ENCODE peak calls at places on chromosome 4, in eight cellular contexts. One of them, this sample, is unnamed.

GRCh38 chr4:54281060-54281781 is 52.1 kb downstream of the PDGFRA start:
- DNase-seq in AG10803: peak; percentile 99
- DNase-seq in fibroblast of pulmonary artery: peak; percentile 98
- DNase-seq in NCI-H345: no peak
- DNase-seq in DMS79 treated with DMSO at 0.1 percent for 48 hours: no peak
- DNase-seq in NCI-H748 treated with DMSO at 0.1 percent for 48 hours: no peak
- DNase-seq in GM10248: no peak
- DNase-seq in activated naive CD4-positive, alpha-beta T cell: no peak
- DNase-seq in this sample: no peak

GRCh38 chr4:127579821-127580220 is 52.9 kb upstream of the INTU start:
- DNase-seq in NCI-H345: no peak
- DNase-seq in NCI-H748 treated with DMSO at 0.1 percent for 48 hours: no peak
- DNase-seq in AG10803: no peak
- DNase-seq in activated naive CD4-positive, alpha-beta T cell: no peak
- DNase-seq in fibroblast of pulmonary artery: no peak
- DNase-seq in DMS79 treated with DMSO at 0.1 percent for 48 hours: no peak
- DNase-seq in GM10248: no peak
- DNase-seq in this sample: no peak

GRCh38 chr4:152516156-152516555 is 19.7 kb downstream of the FBXW7 start:
- DNase-seq in activated naive CD4-positive, alpha-beta T cell: no peak
- DNase-seq in NCI-H345: no peak
- DNase-seq in fibroblast of pulmonary artery: no peak
- DNase-seq in GM10248: no peak
- DNase-seq in DMS79 treated with DMSO at 0.1 percent for 48 hours: no peak
- DNase-seq in AG10803: peak; percentile 36
- DNase-seq in NCI-H748 treated with DMSO at 0.1 percent for 48 hours: no peak
- DNase-seq in this sample: no peak

GRCh38 chr4:56959064-56959463 is 18.3 kb downstream of the NOA1 start:
- DNase-seq in AG10803: no peak
- DNase-seq in fibroblast of pulmonary artery: no peak
- DNase-seq in GM10248: no peak
- DNase-seq in NCI-H748 treated with DMSO at 0.1 percent for 48 hours: no peak
- DNase-seq in DMS79 treated with DMSO at 0.1 percent for 48 hours: peak; percentile 20
- DNase-seq in NCI-H345: no peak
- DNase-seq in activated naive CD4-positive, alpha-beta T cell: no peak
- DNase-seq in this sample: no peak

GRCh38 chr4:38795087-38795486 is 9.5 kb downstream of the TLR1 start:
- DNase-seq in activated naive CD4-positive, alpha-beta T cell: no peak
- DNase-seq in fibroblast of pulmonary artery: no peak
- DNase-seq in AG10803: no peak
- DNase-seq in DMS79 treated with DMSO at 0.1 percent for 48 hours: no peak
- DNase-seq in NCI-H345: no peak
- DNase-seq in NCI-H748 treated with DMSO at 0.1 percent for 48 hours: no peak
- DNase-seq in GM10248: no peak
- DNase-seq in this sample: no peak

GRCh38 chr4:11428701-11429571 is at the start of gene HS3ST1:
- DNase-seq in GM10248: peak; percentile 62
- DNase-seq in NCI-H345: peak; percentile 81
- DNase-seq in AG10803: no peak
- DNase-seq in fibroblast of pulmonary artery: peak; percentile 83
- DNase-seq in NCI-H748 treated with DMSO at 0.1 percent for 48 hours: peak; percentile 75
- DNase-seq in DMS79 treated with DMSO at 0.1 percent for 48 hours: no peak
- DNase-seq in activated naive CD4-positive, alpha-beta T cell: no peak
- DNase-seq in this sample: peak; percentile 82

GRCh38 chr4:56149601-56150000 is 200.9 kb downstream of the CEP135 start:
- DNase-seq in GM10248: no peak
- DNase-seq in fibroblast of pulmonary artery: peak; percentile 71
- DNase-seq in NCI-H748 treated with DMSO at 0.1 percent for 48 hours: no peak
- DNase-seq in activated naive CD4-positive, alpha-beta T cell: no peak
- DNase-seq in AG10803: peak; percentile 49
- DNase-seq in NCI-H345: no peak
- DNase-seq in DMS79 treated with DMSO at 0.1 percent for 48 hours: no peak
- DNase-seq in this sample: no peak

GRCh38 chr4:3177905-3178304 is 71.1 kb upstream of the MSANTD1 start:
- DNase-seq in GM10248: no peak
- DNase-seq in AG10803: no peak
- DNase-seq in DMS79 treated with DMSO at 0.1 percent for 48 hours: no peak
- DNase-seq in fibroblast of pulmonary artery: no peak
- DNase-seq in NCI-H748 treated with DMSO at 0.1 percent for 48 hours: no peak
- DNase-seq in activated naive CD4-positive, alpha-beta T cell: no peak
- DNase-seq in NCI-H345: no peak
- DNase-seq in this sample: no peak

GRCh38 chr4:23455482-23455881 is 434.4 kb downstream of the PPARGC1A start:
- DNase-seq in DMS79 treated with DMSO at 0.1 percent for 48 hours: no peak
- DNase-seq in AG10803: no peak
- DNase-seq in NCI-H345: no peak
- DNase-seq in GM10248: no peak
- DNase-seq in activated naive CD4-positive, alpha-beta T cell: no peak
- DNase-seq in NCI-H748 treated with DMSO at 0.1 percent for 48 hours: no peak
- DNase-seq in fibroblast of pulmonary artery: peak; percentile 13
- DNase-seq in this sample: no peak

GRCh38 chr4:148116264-148116663 is 325.9 kb downstream of the NR3C2 start:
- DNase-seq in fibroblast of pulmonary artery: peak; percentile 66
- DNase-seq in GM10248: no peak
- DNase-seq in NCI-H345: no peak
- DNase-seq in DMS79 treated with DMSO at 0.1 percent for 48 hours: no peak
- DNase-seq in AG10803: peak; percentile 83
- DNase-seq in activated naive CD4-positive, alpha-beta T cell: no peak
- DNase-seq in NCI-H748 treated with DMSO at 0.1 percent for 48 hours: no peak
- DNase-seq in this sample: no peak

This sample was measured in NCI-H510A treated with DMSO at 0.1 percent for 48 hours.